ENCODE peak calls at places on chromosomes 12 and 14, in nine cellular contexts. G is stomach, R is heart left ventricle, F is testis, H is prostate gland, P is A549, K is thyroid gland, D is sigmoid colon, Y is esophagus squamous epithelium. W is an unnamed sample. For H3K4me1, the result is how much of the 10 kb centered on the place peaks cover.

GRCh38 chr14:49306152-49306751 is 279.9 kb downstream of the RPS29 start:
- DNase-seq in P (peak), D (no peak), Y (no peak), K (no peak), H (no peak), G (no peak), R (no peak), F (no peak), W (no peak)

GRCh38 chr14:29799718-29800117 is 127.9 kb downstream of the PRKD1 start:
- DNase-seq in G (no peak), F (no peak), P (no peak), Y (no peak), D (no peak), H (no peak), K (peak), R (no peak), W (no peak)

GRCh38 chr12:116534341-116535121 is 24.6 kb upstream of the MAP1LC3B2 start:
- DNase-seq in G (no peak), R (no peak), P (no peak), H (peak), D (peak), Y (no peak), K (peak), F (peak), W (no peak)

GRCh38 chr14:84591827-84592540 is 938.0 kb upstream of the FLRT2 start:
- DNase-seq in R (no peak), P (no peak), D (no peak), Y (no peak), F (no peak), K (no peak), G (no peak), H (no peak), W (peak)

GRCh38 chr12:50017653-50018052 is 7.6 kb downstream of the RACGAP1 start:
- DNase-seq in G (no peak), K (no peak), F (no peak), R (no peak), H (no peak), D (no peak), Y (no peak), P (no peak), W (no peak)

GRCh38 chr12:98344034-98344565 is 171.3 kb upstream of the TMPO start:
- DNase-seq in P (no peak), Y (no peak), R (no peak), F (no peak), D (no peak), G (no peak), H (no peak), K (no peak), W (no peak)

GRCh38 chr12:131885543-131886057 is 8.8 kb upstream of the ULK1 start:
- DNase-seq in P (no peak), R (no peak), G (no peak), H (no peak), D (no peak), K (no peak), F (no peak), Y (no peak), W (no peak)

GRCh38 chr12:117045998-117046374 is 53.2 kb downstream of the TESC start:
- DNase-seq in Y (no peak), R (no peak), P (no peak), F (no peak), H (no peak), D (no peak), G (no peak), K (no peak), W (no peak)

GRCh38 chr12:89756638-89757321 is 48.1 kb upstream of the ATP2B1 start:
- DNase-seq in G (no peak), F (no peak), D (no peak), K (no peak), P (peak), Y (no peak), H (no peak), R (no peak), W (no peak)

GRCh38 chr14:75283162-75283883 is 4.7 kb downstream of the FOS start:
- DNase-seq in R (no peak), Y (no peak), G (peak), P (no peak), H (no peak), K (no peak), D (peak), F (no peak), W (peak)

GRCh38 chr14:58636129-58636528 is 1.6 kb upstream of the DACT1 start:
- DNase-seq in F (no peak), G (no peak), H (no peak), D (no peak), Y (no peak), P (no peak), R (no peak), K (no peak), W (no peak)

GRCh38 chr12:1613860-1614259 is 15.2 kb upstream of the WNT5B start:
- DNase-seq in H (no peak), G (no peak), R (no peak), Y (no peak), P (no peak), K (no peak), F (no peak), D (no peak), W (no peak)

GRCh38 chr12:19970116-19970515 is 398.2 kb upstream of the PDE3A start:
- DNase-seq in K (no peak), Y (no peak), G (no peak), R (no peak), F (no peak), D (no peak), H (no peak), P (no peak), W (no peak)

GRCh38 chr12:83027021-83027723 is 340.5 kb downstream of the TMTC2 start:
- DNase-seq in R (no peak), P (no peak), F (no peak), G (no peak), H (no peak), D (no peak), K (no peak), Y (no peak), W (no peak)

GRCh38 chr12:5976711-5977110 is 31.7 kb upstream of the ANO2 start:
- DNase-seq in G (no peak), D (no peak), F (no peak), H (no peak), R (no peak), Y (no peak), P (no peak), K (no peak), W (no peak)

GRCh38 chr14:95463173-95463901 is 53.1 kb downstream of the SYNE3 start:
- DNase-seq in K (peak), D (no peak), P (no peak), G (peak), Y (no peak), H (no peak), F (no peak), R (peak), W (no peak)

GRCh38 chr12:117986705-117987469 is 18.1 kb upstream of the KSR2 start:
- DNase-seq in G (no peak), Y (no peak), R (no peak), F (no peak), P (peak), H (no peak), D (no peak), K (no peak), W (no peak)

GRCh38 chr12:28027947-28028724 is 55.6 kb upstream of the PTHLH start:
- DNase-seq in K (no peak), Y (no peak), G (no peak), P (no peak), F (no peak), H (no peak), D (no peak), R (no peak), W (no peak)

GRCh38 chr12:67623259-67623658 is 25.3 kb upstream of the DYRK2 start:
- DNase-seq in F (no peak), D (no peak), G (no peak), P (no peak), K (no peak), Y (no peak), H (no peak), R (no peak), W (no peak)

GRCh38 chr12:12267801-12268200 is 957 bp upstream of the LRP6 start:
- DNase-seq in K (no peak), G (no peak), P (peak), H (no peak), D (no peak), F (no peak), R (no peak), Y (no peak), W (no peak)

GRCh38 chr12:27015730-27016076 is 1.5 kb upstream of the TM7SF3 start:
- DNase-seq in D (no peak), Y (no peak), K (no peak), G (no peak), F (no peak), H (no peak), P (peak), R (no peak), W (no peak)

GRCh38 chr12:55728185-55728931 is 451 bp downstream of the CD63 start:
- DNase-seq in D (peak), P (peak), R (peak), K (peak), H (peak), Y (no peak), G (peak), F (peak), W (peak)

GRCh38 chr14:71324767-71325272 is 417.6 kb downstream of the PCNX1 start:
- DNase-seq in F (no peak), D (no peak), K (no peak), P (no peak), G (no peak), Y (no peak), R (no peak), H (no peak), W (no peak)

GRCh38 chr12:52243264-52243773 is 10.3 kb downstream of the KRT7 start:
- DNase-seq in F (no peak), D (peak), P (no peak), H (peak), R (no peak), K (peak), Y (no peak), G (no peak), W (peak)

GRCh38 chr14:80805136-80805535 is 136.4 kb downstream of the CEP128 start:
- DNase-seq in F (no peak), K (no peak), P (no peak), Y (no peak), D (no peak), R (no peak), G (no peak), H (no peak), W (no peak)

GRCh38 chr12:53065470-53065869 is 13.7 kb downstream of the SPRYD3 start:
- DNase-seq in K (no peak), P (no peak), H (no peak), F (peak), R (no peak), D (peak), G (no peak), Y (no peak), W (no peak)

GRCh38 chr14:35158491-35158890 is 36.1 kb downstream of the PRORP start:
- DNase-seq in H (no peak), D (no peak), G (no peak), Y (no peak), K (no peak), F (no peak), P (no peak), R (no peak), W (no peak)

GRCh38 chr12:76957306-76957705 is 78.5 kb upstream of the CSRP2 start:
- DNase-seq in D (no peak), P (no peak), Y (no peak), R (no peak), K (no peak), G (no peak), F (no peak), H (no peak), W (no peak)

GRCh38 chr14:102209224-102209966 is 69.7 kb downstream of the WDR20 start:
- DNase-seq in F (peak), Y (no peak), H (no peak), D (peak), G (no peak), R (no peak), P (peak), K (peak), W (no peak)

GRCh38 chr14:61527325-61528100 is 167.8 kb upstream of the HIF1A start:
- DNase-seq in D (no peak), Y (no peak), P (peak), G (no peak), F (peak), K (peak), R (no peak), H (no peak), W (peak)

GRCh38 chr12:109871678-109872314 is 8.5 kb downstream of the GLTP start:
- DNase-seq in H (peak), F (no peak), P (no peak), R (no peak), D (no peak), Y (no peak), G (peak), K (peak), W (peak)

GRCh38 chr12:57661376-57661775 is 28.4 kb upstream of the B4GALNT1 start:
- DNase-seq in G (no peak), D (no peak), H (no peak), R (no peak), Y (no peak), K (no peak), P (no peak), F (no peak), W (no peak)

GRCh38 chr12:47904647-47905312 is at the start of gene VDR:
- DNase-seq in Y (no peak), D (peak), K (peak), F (peak), H (peak), P (peak), R (peak), G (peak), W (peak)

GRCh38 chr14:90382491-90383125 is 14.2 kb upstream of the CALM1 start:
- DNase-seq in Y (no peak), F (peak), R (peak), P (peak), K (peak), H (peak), G (peak), D (peak), W (peak)

GRCh38 chr12:49568442-49568776 is 467 bp upstream of the MCRS1 start:
- DNase-seq in H (no peak), D (no peak), Y (no peak), P (no peak), F (no peak), G (no peak), R (no peak), K (no peak), W (no peak)

GRCh38 chr12:128205145-128205544 is 61.8 kb upstream of the TMEM132C start:
- DNase-seq in D (no peak), G (no peak), F (no peak), Y (no peak), P (no peak), K (no peak), H (no peak), R (no peak), W (no peak)

GRCh38 chr14:103142031-103142430 is 18.8 kb downstream of the TNFAIP2 start:
- DNase-seq in Y (no peak), K (no peak), F (no peak), H (no peak), P (no peak), D (no peak), G (no peak), R (no peak), W (no peak)

GRCh38 chr12:6768385-6769002 is 2.3 kb downstream of the PTMS start:
- DNase-seq in H (peak), P (no peak), D (no peak), F (no peak), Y (no peak), R (no peak), G (no peak), K (no peak), W (no peak)

DNA sequence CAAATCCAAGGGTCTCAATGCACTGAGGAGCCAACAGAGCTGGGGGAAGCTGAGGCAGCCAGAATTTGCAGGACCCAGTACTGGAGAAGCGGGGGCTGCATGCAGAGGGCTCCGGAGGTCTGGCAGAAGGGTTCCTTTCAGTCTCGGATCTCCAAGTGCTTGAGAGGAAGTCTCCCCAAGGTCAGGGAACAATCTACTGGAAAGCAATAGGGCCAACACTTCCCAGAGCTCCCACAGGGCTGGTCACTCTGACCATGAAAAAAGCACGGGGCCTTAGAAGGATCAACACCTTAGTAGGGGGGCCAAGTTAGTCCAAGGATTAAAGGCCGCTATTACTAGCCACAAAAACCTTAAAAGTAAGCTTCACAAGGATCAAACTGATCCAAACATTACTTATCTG is 31.7 kb downstream of the SPPL3 start:
- DNase-seq in D (no peak), P (no peak), R (no peak), G (no peak), F (peak), H (no peak), K (no peak), Y (no peak), W (no peak)
- H3K4me1 ChIP-seq in D (under half), P (under half), R (under half), G (under half), F (under half), H (under half), K (under half), Y (under half), W (under half)

DNA sequence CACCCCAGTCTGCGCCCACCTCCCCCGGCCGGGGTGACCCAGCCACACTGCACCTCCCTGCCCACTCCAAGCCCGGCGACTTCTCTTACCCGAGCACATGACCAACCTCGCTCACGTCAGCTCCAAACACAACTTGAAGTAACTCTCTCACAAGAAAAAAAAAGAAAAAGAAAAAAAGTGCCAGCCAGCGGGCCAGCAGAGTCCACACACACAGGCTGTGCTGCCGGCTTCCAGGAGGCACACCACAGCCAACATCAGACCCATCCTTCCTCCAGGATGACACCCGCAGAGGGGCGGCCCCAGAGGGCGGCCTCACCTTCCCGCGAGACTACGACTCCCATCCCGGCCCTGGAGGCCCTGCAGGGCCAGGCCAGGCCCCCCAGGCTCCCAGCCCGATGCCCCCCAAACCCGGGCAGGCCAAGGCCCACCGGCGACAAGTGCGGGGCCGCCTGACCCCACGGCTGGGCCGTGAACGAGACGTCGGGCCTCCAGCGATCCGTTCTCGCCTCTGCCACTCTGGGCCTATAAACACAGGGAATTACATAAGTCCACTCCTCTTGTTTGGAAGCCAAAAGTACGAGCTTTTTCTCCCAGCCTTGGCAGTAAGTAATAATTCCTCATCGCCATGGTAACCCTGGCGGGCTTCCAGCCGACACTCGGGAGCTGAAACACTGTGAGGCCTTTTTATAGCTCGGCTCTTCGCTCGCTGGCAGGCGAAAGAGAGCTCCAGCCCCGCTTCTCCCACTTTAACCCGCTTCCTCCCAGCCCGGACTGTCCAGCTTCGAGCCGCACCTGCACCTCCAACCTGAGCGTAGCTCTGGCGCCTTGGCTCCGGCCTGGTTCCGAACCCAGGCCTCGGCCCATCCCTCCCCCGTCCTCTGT is 49.1 kb downstream of the NCOR2 start:
- DNase-seq in R (peak), D (peak), Y (peak), F (peak), G (peak), K (peak), P (peak), H (peak), W (peak)
- TF ChIP-seq POLR2A in R (peak), D (peak), Y (peak), F (no peak), G (no peak), K (peak), P (no peak), H (no peak), W (no peak)

GRCh38 chr12:120115692-120116442 is 686 bp downstream of the RAB35 start:
- DNase-seq in Y (no peak), H (no peak), K (peak), G (no peak), R (no peak), F (peak), D (no peak), P (peak), W (peak)
- H3K4me1 ChIP-seq in Y (half or more), H (under half), K (under half), G (half or more), R (under half), F (under half), D (under half), P (under half), W (under half)

DNA sequence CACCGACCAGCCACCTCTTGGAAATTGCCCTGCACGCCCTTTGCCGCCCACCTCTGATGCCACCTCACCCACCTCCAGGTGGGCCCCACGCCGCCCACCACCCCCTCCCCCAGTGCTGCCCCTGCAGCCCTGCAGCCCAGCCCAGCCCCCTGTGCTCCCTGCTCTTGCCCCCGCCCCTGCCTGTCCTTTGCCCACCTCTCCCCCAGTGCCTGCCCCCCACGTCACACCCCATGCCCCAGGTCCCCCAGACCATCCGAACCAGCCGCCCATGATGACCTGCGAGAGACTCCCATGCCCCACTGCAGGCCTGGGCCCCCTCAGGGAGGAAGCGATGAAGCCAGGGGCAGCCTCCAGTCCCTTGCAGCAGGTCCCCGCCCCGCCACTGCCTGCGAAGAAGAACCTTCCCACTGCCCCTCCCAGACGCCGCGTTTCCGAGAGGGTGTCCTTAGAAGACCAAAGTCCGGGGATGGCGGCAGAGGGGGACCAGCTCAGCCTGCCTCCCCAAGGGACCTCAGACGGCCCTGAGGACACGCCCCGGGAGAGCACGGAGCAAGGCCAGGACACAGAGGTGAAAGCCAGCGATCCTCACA is 96.5 kb downstream of the LGMN start:
- DNase-seq in G (peak), D (peak), F (peak), Y (no peak), P (no peak), R (peak), K (peak), H (no peak), W (no peak)
- TF ChIP-seq POLR2A in G (no peak), D (peak), F (no peak), Y (peak), P (no peak), R (no peak), K (peak), H (no peak), W (peak)

W was measured in body of pancreas.